ENCODE peak calls at places on chromosomes 13 and 19, in seven cellular contexts. Q is PC-3, L is GM23248, Z is PC-9, V is hepatocyte, I is SK-N-SH, D is HCT116. Y is an unnamed sample.
A peak's percentile ranks its signal among the peaks of the same experiment; 100 is the strongest.

GRCh38 chr13:67229438-67230242 is 496 bp downstream of the PCDH9 start:
- DNase-seq in Q (peak; percentile 6), L (peak; percentile 36), Z (no peak), V (peak; percentile 12), I (peak; percentile 16), D (no peak), Y (peak; percentile 10)

GRCh38 chr13:41418027-41418426 is 39.3 kb upstream of the RGCC start:
- DNase-seq in Q (no peak), L (no peak), Z (no peak), V (no peak), I (no peak), D (no peak), Y (no peak)

GRCh38 chr13:111251646-111252448 is 68.6 kb upstream of the TEX29 start:
- DNase-seq in Q (no peak), L (peak; percentile 30), Z (no peak), V (no peak), I (peak; percentile 37), D (no peak), Y (no peak)

GRCh38 chr19:6501740-6502648 is at the start of gene TUBB4A:
- DNase-seq in Q (peak; percentile 17), L (no peak), Z (no peak), V (peak; percentile 32), I (peak; percentile 95), D (no peak), Y (peak; percentile 62)

GRCh38 chr19:33818426-33818825 is 21.8 kb downstream of the KCTD15 start:
- DNase-seq in Q (no peak), L (no peak), Z (no peak), V (no peak), I (peak; percentile 22), D (no peak), Y (no peak)

GRCh38 chr13:59677966-59678814 is 485.5 kb downstream of the DIAPH3 start:
- DNase-seq in Q (peak; percentile 68), L (peak; percentile 53), Z (no peak), V (peak; percentile 72), I (peak; percentile 55), D (peak; percentile 29), Y (peak; percentile 78)

GRCh38 chr19:54484451-54484850 is 11.4 kb upstream of the CDC42EP5 start:
- DNase-seq in Q (no peak), L (no peak), Z (no peak), V (no peak), I (no peak), D (no peak), Y (no peak)

GRCh38 chr13:77565635-77566034 is 30.1 kb downstream of the SCEL start:
- DNase-seq in Q (peak; percentile 66), L (peak; percentile 65), Z (peak; percentile 50), V (peak; percentile 33), I (peak; percentile 39), D (peak; percentile 12), Y (peak; percentile 65)

GRCh38 chr19:55912916-55913315 is 19.2 kb downstream of the NLRP13 start:
- DNase-seq in Q (no peak), L (no peak), Z (no peak), V (no peak), I (no peak), D (no peak), Y (no peak)

GRCh38 chr19:3403489-3404323 is 37.3 kb downstream of the NFIC start:
- DNase-seq in Q (no peak), L (peak; percentile 97), Z (no peak), V (peak; percentile 87), I (peak; percentile 93), D (no peak), Y (peak; percentile 31)

GRCh38 chr19:16449330-16449961 is 22.3 kb downstream of the EPS15L1 start:
- DNase-seq in Q (peak; percentile 6), L (peak; percentile 23), Z (no peak), V (no peak), I (no peak), D (no peak), Y (no peak)

GRCh38 chr19:22088541-22089144 is 36.4 kb downstream of the ZNF257 start:
- DNase-seq in Q (no peak), L (no peak), Z (no peak), V (no peak), I (no peak), D (no peak), Y (no peak)

GRCh38 chr19:34253711-34254551 is 423 bp upstream of the GARRE1 start:
- DNase-seq in Q (peak; percentile 69), L (peak; percentile 83), Z (peak; percentile 56), V (peak; percentile 94), I (no peak), D (no peak), Y (peak; percentile 96)

GRCh38 chr19:28402701-28403290 is 810.2 kb downstream of the UQCRFS1 start:
- DNase-seq in Q (no peak), L (no peak), Z (no peak), V (no peak), I (no peak), D (no peak), Y (no peak)

GRCh38 chr19:4754248-4754647 is 30.6 kb upstream of the DPP9 start:
- DNase-seq in Q (no peak), L (no peak), Z (no peak), V (no peak), I (no peak), D (no peak), Y (peak; percentile 30)

GRCh38 chr19:23817519-23817918 is 58.8 kb upstream of the ZNF681 start:
- DNase-seq in Q (peak; percentile 34), L (peak; percentile 12), Z (no peak), V (peak; percentile 47), I (peak; percentile 24), D (peak; percentile 4), Y (peak; percentile 84)

GRCh38 chr13:62551588-62551987 is 1135.9 kb upstream of the PCDH20 start:
- DNase-seq in Q (no peak), L (no peak), Z (no peak), V (no peak), I (no peak), D (no peak), Y (no peak)
- H3K9me2 ChIP-seq in Q (no peaks in the 10 kb centered on the region), L (no peaks in the 10 kb centered on the region), Z (no peaks in the 10 kb centered on the region), V (no peaks in the 10 kb centered on the region), I (no peaks in the 10 kb centered on the region), D (no peaks in the 10 kb centered on the region), Y (no peaks in the 10 kb centered on the region)

GRCh38 chr13:94535231-94535630 is 55.7 kb upstream of the DCT start:
- DNase-seq in Q (no peak), L (no peak), Z (peak; percentile 38), V (no peak), I (no peak), D (no peak), Y (no peak)

GRCh38 chr13:94542917-94543316 is 53.0 kb downstream of the TGDS start:
- DNase-seq in Q (no peak), L (no peak), Z (no peak), V (no peak), I (peak; percentile 34), D (no peak), Y (no peak)

GRCh38 chr13:94534171-94534570 is 54.7 kb upstream of the DCT start:
- DNase-seq in Q (no peak), L (peak; percentile 33), Z (peak; percentile 31), V (no peak), I (no peak), D (no peak), Y (no peak)

GRCh38 chr13:94535775-94536174 is 56.3 kb upstream of the DCT start:
- DNase-seq in Q (no peak), L (no peak), Z (peak; percentile 29), V (no peak), I (no peak), D (no peak), Y (no peak)

DNA sequence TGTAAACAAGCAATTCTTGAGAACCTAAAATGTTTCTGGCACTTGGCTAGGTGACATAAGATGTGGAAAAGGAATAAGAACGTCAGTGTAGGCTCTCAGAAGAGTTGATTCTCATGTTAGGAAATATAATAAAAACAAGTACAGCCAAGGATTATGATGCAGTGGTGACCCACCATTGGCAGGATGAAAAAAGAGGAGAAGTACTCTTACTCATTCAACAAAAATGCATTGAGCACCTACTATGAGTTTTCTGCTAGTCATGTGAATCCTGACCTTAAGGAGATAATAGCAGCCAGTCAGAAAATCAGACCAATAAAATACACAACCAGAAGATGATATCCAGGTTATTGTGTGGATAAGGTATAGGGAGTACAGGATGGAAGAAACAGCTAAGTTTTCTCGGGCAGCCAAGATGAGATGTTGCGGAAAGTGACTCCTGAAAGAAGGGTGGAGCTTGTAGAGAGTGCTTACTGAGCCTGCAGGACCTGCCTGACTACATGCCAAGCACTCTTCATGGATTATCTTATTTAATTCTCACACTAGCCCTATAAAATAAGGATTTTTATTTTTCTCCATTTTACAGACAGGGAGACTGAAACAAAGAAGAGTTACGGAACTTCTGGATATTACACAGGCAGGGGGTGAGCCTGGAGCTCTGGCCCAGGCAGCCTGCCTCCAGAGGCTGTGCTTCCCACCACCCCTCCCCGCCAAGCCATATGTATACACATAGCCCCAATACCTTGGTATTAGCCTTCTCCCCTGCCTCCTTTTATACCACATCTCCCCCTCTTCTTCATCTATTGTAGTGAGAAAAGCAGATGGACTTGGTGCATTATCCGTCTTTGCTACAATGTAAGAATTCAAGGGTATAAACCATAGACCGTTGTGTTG is 58.0 kb downstream of the TGDS start:
- DNase-seq in Q (peak; percentile 34), L (no peak), Z (peak; percentile 69), V (no peak), I (no peak), D (no peak), Y (no peak)
- H3K9me2 ChIP-seq in Q (no peaks in the 10 kb centered on the region), L (no peaks in the 10 kb centered on the region), Z (no peaks in the 10 kb centered on the region), V (no peaks in the 10 kb centered on the region), I (no peaks in the 10 kb centered on the region), D (no peaks in the 10 kb centered on the region), Y (peaks cover 8% of the 10 kb centered on the region)

GRCh38 chr13:105291987-105292386 is 1243.5 kb downstream of the EFNB2 start:
- DNase-seq in Q (no peak), L (no peak), Z (no peak), V (no peak), I (no peak), D (no peak), Y (no peak)

DNA sequence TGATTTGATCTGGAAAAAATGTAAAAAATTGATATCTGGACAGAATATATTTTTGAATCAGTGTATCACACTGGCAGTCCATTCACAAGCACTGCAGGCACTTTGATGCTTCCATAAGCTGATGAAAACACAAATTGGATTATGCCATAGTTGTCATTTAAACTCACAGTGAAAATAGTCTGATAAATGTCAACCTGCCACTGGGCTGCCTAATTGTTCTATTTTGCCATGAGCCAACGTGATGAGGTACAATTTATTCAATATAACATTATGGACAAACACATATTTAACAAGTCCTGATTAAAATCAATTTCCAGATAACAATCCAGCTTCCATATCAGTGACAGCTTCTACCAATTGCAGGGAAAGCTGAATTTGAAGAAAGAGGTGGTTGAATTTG is 1244.9 kb downstream of the EFNB2 start:
- DNase-seq in Q (no peak), L (no peak), Z (no peak), V (no peak), I (no peak), D (no peak), Y (no peak)
- H3K9me2 ChIP-seq in Q (no peaks in the 10 kb centered on the region), L (no peaks in the 10 kb centered on the region), Z (no peaks in the 10 kb centered on the region), V (no peaks in the 10 kb centered on the region), I (no peaks in the 10 kb centered on the region), D (no peaks in the 10 kb centered on the region), Y (no peaks in the 10 kb centered on the region)

GRCh38 chr13:90374183-90374582 is 973.3 kb upstream of the MIR17HG start:
- DNase-seq in Q (no peak), L (no peak), Z (no peak), V (no peak), I (no peak), D (no peak), Y (no peak)

DNA sequence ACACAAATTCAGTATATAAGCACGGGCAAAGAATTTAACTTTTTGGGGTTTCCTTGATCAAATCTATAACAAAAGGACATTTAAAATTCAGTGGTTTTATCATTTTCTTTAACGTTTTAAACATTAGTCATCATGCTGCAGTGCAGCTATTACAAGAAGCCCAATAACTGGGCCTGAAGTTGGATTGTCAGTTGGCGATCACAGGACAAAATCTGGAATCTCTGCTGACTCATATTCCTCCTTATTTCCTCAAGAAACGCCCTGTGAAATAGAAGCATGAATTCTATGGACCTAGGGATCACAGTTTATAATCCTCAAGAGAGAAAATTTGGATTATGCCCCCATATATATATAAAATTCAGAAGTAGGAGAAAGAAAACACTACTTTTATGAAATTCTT is 971.6 kb upstream of the MIR17HG start:
- DNase-seq in Q (peak; percentile 47), L (no peak), Z (no peak), V (no peak), I (no peak), D (no peak), Y (no peak)
- H3K9me2 ChIP-seq in Q (no peaks in the 10 kb centered on the region), L (no peaks in the 10 kb centered on the region), Z (peaks cover 4% of the 10 kb centered on the region), V (no peaks in the 10 kb centered on the region), I (no peaks in the 10 kb centered on the region), D (no peaks in the 10 kb centered on the region), Y (peaks cover 3% of the 10 kb centered on the region)

Y was measured in GM23338.